ENCODE peak calls at places on chromosomes 7 and 10, in four cellular contexts. E is CD4-positive, alpha-beta T cell; B is myocyte; H is NCI-H2081 treated with DMSO at 0.1 percent for 48 hours. K is an unnamed sample.

GRCh38 chr10:70671619-70672164 is 614 bp upstream of the ADAMTS14 start:
- DNase-seq in E (no peak), B (no peak), H (no peak), K (no peak)

GRCh38 chr10:61778137-61778536 is 115.4 kb downstream of the CABCOCO1 start:
- DNase-seq in E (no peak), B (no peak), H (no peak), K (no peak)

GRCh38 chr7:17680026-17680425 is 260.3 kb downstream of the SNX13 start:
- DNase-seq in E (no peak), B (peak), H (no peak), K (no peak)

GRCh38 chr7:99386584-99387238 is 12.2 kb downstream of the ARPC1B start:
- DNase-seq in E (no peak), B (no peak), H (no peak), K (no peak)

GRCh38 chr10:97669561-97669960 is 17.5 kb downstream of the AVPI1 start:
- DNase-seq in E (no peak), B (no peak), H (no peak), K (no peak)

GRCh38 chr7:116403265-116403664 is 96.3 kb upstream of the CAV2 start:
- DNase-seq in E (no peak), B (peak), H (no peak), K (no peak)

GRCh38 chr7:44959956-44960640 is 18.7 kb downstream of the MYO1G start:
- DNase-seq in E (no peak), B (no peak), H (no peak), K (no peak)

GRCh38 chr10:42783181-42783549 is 570 bp downstream of the BMS1 start:
- DNase-seq in E (no peak), B (no peak), H (peak), K (no peak)

GRCh38 chr10:128545216-128545615 is 419.0 kb upstream of the MKI67 start:
- DNase-seq in E (no peak), B (no peak), H (no peak), K (no peak)

GRCh38 chr10:48473704-48474103 is 131.2 kb downstream of the ARHGAP22 start:
- DNase-seq in E (no peak), B (no peak), H (no peak), K (no peak)